ENCODE peak calls at places on chromosomes 3 and 15, in five cellular contexts. One of them, this sample, is unnamed.

GRCh38 chr3:190699784-190700183 is 162.7 kb downstream of the GMNC start:
- DNase-seq in GM12878: no peak
- DNase-seq in HepG2: no peak
- DNase-seq in NT2/D1: no peak
- DNase-seq in H1: no peak
- DNase-seq in this sample: no peak

GRCh38 chr3:112111785-112112402 is 21.2 kb downstream of the GCSAM start:
- DNase-seq in GM12878: no peak
- DNase-seq in HepG2: peak
- DNase-seq in NT2/D1: peak
- DNase-seq in H1: peak
- DNase-seq in this sample: peak

GRCh38 chr3:36381311-36381956 is 1.1 kb downstream of the STAC start:
- DNase-seq in GM12878: no peak
- DNase-seq in HepG2: no peak
- DNase-seq in NT2/D1: no peak
- DNase-seq in H1: no peak
- DNase-seq in this sample: no peak

GRCh38 chr3:72520690-72521308 is 327.4 kb downstream of the SHQ1 start:
- DNase-seq in GM12878: no peak
- DNase-seq in HepG2: peak
- DNase-seq in NT2/D1: no peak
- DNase-seq in H1: no peak
- DNase-seq in this sample: no peak

GRCh38 chr3:191499307-191500125 is 38.6 kb downstream of the PYDC2 start:
- DNase-seq in GM12878: no peak
- DNase-seq in HepG2: no peak
- DNase-seq in NT2/D1: no peak
- DNase-seq in H1: no peak
- DNase-seq in this sample: peak

GRCh38 chr15:40769310-40770146 is at the start of gene C15orf62:
- DNase-seq in GM12878: peak
- DNase-seq in HepG2: no peak
- DNase-seq in NT2/D1: no peak
- DNase-seq in H1: no peak
- DNase-seq in this sample: no peak

GRCh38 chr15:69082041-69082502 is 67.6 kb downstream of the NOX5 start:
- DNase-seq in GM12878: no peak
- DNase-seq in HepG2: no peak
- DNase-seq in NT2/D1: no peak
- DNase-seq in H1: no peak
- DNase-seq in this sample: no peak

GRCh38 chr3:9349321-9350117 is 13.3 kb upstream of the THUMPD3 start:
- DNase-seq in GM12878: no peak
- DNase-seq in HepG2: peak
- DNase-seq in NT2/D1: no peak
- DNase-seq in H1: no peak
- DNase-seq in this sample: no peak

GRCh38 chr3:179956416-179956830 is 80.3 kb downstream of the PEX5L start:
- DNase-seq in GM12878: peak
- DNase-seq in HepG2: no peak
- DNase-seq in NT2/D1: no peak
- DNase-seq in H1: no peak
- DNase-seq in this sample: no peak

GRCh38 chr3:189233225-189233858 is 61.6 kb downstream of the TPRG1 start:
- DNase-seq in GM12878: no peak
- DNase-seq in HepG2: peak
- DNase-seq in NT2/D1: peak
- DNase-seq in H1: peak
- DNase-seq in this sample: peak

GRCh38 chr15:73575636-73576247 is 57.4 kb downstream of the NPTN start:
- DNase-seq in GM12878: no peak
- DNase-seq in HepG2: no peak
- DNase-seq in NT2/D1: no peak
- DNase-seq in H1: no peak
- DNase-seq in this sample: no peak

GRCh38 chr15:70049115-70049514 is 48.6 kb downstream of the TLE3 start:
- DNase-seq in GM12878: no peak
- DNase-seq in HepG2: no peak
- DNase-seq in NT2/D1: no peak
- DNase-seq in H1: no peak
- DNase-seq in this sample: no peak

GRCh38 chr3:101070260-101071121 is 77.3 kb upstream of the ABI3BP start:
- DNase-seq in GM12878: peak
- DNase-seq in HepG2: peak
- DNase-seq in NT2/D1: peak
- DNase-seq in H1: peak
- DNase-seq in this sample: peak

GRCh38 chr15:41966920-41967465 is 5.4 kb downstream of the EHD4 start:
- DNase-seq in GM12878: no peak
- DNase-seq in HepG2: no peak
- DNase-seq in NT2/D1: no peak
- DNase-seq in H1: no peak
- DNase-seq in this sample: no peak

GRCh38 chr3:192830279-192831110 is 87.2 kb downstream of the MB21D2 start:
- DNase-seq in GM12878: no peak
- DNase-seq in HepG2: no peak
- DNase-seq in NT2/D1: no peak
- DNase-seq in H1: no peak
- DNase-seq in this sample: no peak

GRCh38 chr3:39146611-39147373 is 6.6 kb downstream of the CSRNP1 start:
- DNase-seq in GM12878: no peak
- DNase-seq in HepG2: peak
- DNase-seq in NT2/D1: no peak
- DNase-seq in H1: no peak
- DNase-seq in this sample: no peak

GRCh38 chr3:63492464-63492863 is 160.0 kb upstream of the SNTN start:
- DNase-seq in GM12878: no peak
- DNase-seq in HepG2: no peak
- DNase-seq in NT2/D1: no peak
- DNase-seq in H1: no peak
- DNase-seq in this sample: no peak

GRCh38 chr3:39148116-39149058 is 5.0 kb downstream of the CSRNP1 start:
- DNase-seq in GM12878: no peak
- DNase-seq in HepG2: no peak
- DNase-seq in NT2/D1: no peak
- DNase-seq in H1: no peak
- DNase-seq in this sample: no peak

GRCh38 chr15:29676961-29677402 is 145.3 kb downstream of the TJP1 start:
- DNase-seq in GM12878: no peak
- DNase-seq in HepG2: no peak
- DNase-seq in NT2/D1: no peak
- DNase-seq in H1: no peak
- DNase-seq in this sample: no peak

GRCh38 chr15:73921257-73921890 is 4.9 kb upstream of the LOXL1 start:
- DNase-seq in GM12878: no peak
- DNase-seq in HepG2: no peak
- DNase-seq in NT2/D1: no peak
- DNase-seq in H1: no peak
- DNase-seq in this sample: no peak

GRCh38 chr15:41022487-41023090 is 69.3 kb downstream of the CHAC1 start:
- DNase-seq in GM12878: peak
- DNase-seq in HepG2: peak
- DNase-seq in NT2/D1: peak
- DNase-seq in H1: no peak
- DNase-seq in this sample: peak

GRCh38 chr3:81554805-81555204 is 206.6 kb downstream of the GBE1 start:
- DNase-seq in GM12878: no peak
- DNase-seq in HepG2: no peak
- DNase-seq in NT2/D1: no peak
- DNase-seq in H1: no peak
- DNase-seq in this sample: no peak

GRCh38 chr3:125767641-125768040 is 172.3 kb upstream of the OSBPL11 start:
- DNase-seq in GM12878: no peak
- DNase-seq in HepG2: no peak
- DNase-seq in NT2/D1: no peak
- DNase-seq in H1: no peak
- DNase-seq in this sample: no peak

GRCh38 chr3:94004301-94004910 is 24.0 kb downstream of the STX19 start:
- DNase-seq in GM12878: peak
- DNase-seq in HepG2: peak
- DNase-seq in NT2/D1: peak
- DNase-seq in H1: no peak
- DNase-seq in this sample: peak

GRCh38 chr3:149547413-149547812 is 72.9 kb downstream of the TM4SF4 start:
- DNase-seq in GM12878: no peak
- DNase-seq in HepG2: no peak
- DNase-seq in NT2/D1: no peak
- DNase-seq in H1: no peak
- DNase-seq in this sample: no peak

GRCh38 chr3:20930034-20930433 is 744.0 kb upstream of the SGO1 start:
- DNase-seq in GM12878: no peak
- DNase-seq in HepG2: no peak
- DNase-seq in NT2/D1: peak
- DNase-seq in H1: no peak
- DNase-seq in this sample: peak

GRCh38 chr3:156148946-156149348 is 28.6 kb downstream of the KCNAB1 start:
- DNase-seq in GM12878: no peak
- DNase-seq in HepG2: no peak
- DNase-seq in NT2/D1: no peak
- DNase-seq in H1: no peak
- DNase-seq in this sample: no peak

GRCh38 chr3:152961323-152961722 is 126.4 kb downstream of the P2RY1 start:
- DNase-seq in GM12878: peak
- DNase-seq in HepG2: peak
- DNase-seq in NT2/D1: no peak
- DNase-seq in H1: no peak
- DNase-seq in this sample: peak

GRCh38 chr3:31639828-31640227 is 107.1 kb downstream of the STT3B start:
- DNase-seq in GM12878: no peak
- DNase-seq in HepG2: no peak
- DNase-seq in NT2/D1: no peak
- DNase-seq in H1: no peak
- DNase-seq in this sample: no peak

GRCh38 chr3:27653803-27654558 is 68.1 kb downstream of the EOMES start:
- DNase-seq in GM12878: no peak
- DNase-seq in HepG2: no peak
- DNase-seq in NT2/D1: peak
- DNase-seq in H1: no peak
- DNase-seq in this sample: no peak

GRCh38 chr3:57815034-57815433 is 58.9 kb downstream of the SLMAP start:
- DNase-seq in GM12878: no peak
- DNase-seq in HepG2: no peak
- DNase-seq in NT2/D1: no peak
- DNase-seq in H1: no peak
- DNase-seq in this sample: no peak

GRCh38 chr3:99515-99914 is 97.0 kb upstream of the CHL1 start:
- DNase-seq in GM12878: no peak
- DNase-seq in HepG2: no peak
- DNase-seq in NT2/D1: no peak
- DNase-seq in H1: no peak
- DNase-seq in this sample: no peak

GRCh38 chr15:62119224-62119925 is 45.7 kb downstream of the C2CD4B start:
- DNase-seq in GM12878: no peak
- DNase-seq in HepG2: peak
- DNase-seq in NT2/D1: no peak
- DNase-seq in H1: no peak
- DNase-seq in this sample: no peak

GRCh38 chr3:186280737-186281136 is 81.3 kb downstream of the DGKG start:
- DNase-seq in GM12878: no peak
- DNase-seq in HepG2: no peak
- DNase-seq in NT2/D1: no peak
- DNase-seq in H1: no peak
- DNase-seq in this sample: no peak

GRCh38 chr3:186281172-186281571 is 80.9 kb downstream of the DGKG start:
- DNase-seq in GM12878: no peak
- DNase-seq in HepG2: no peak
- DNase-seq in NT2/D1: no peak
- DNase-seq in H1: no peak
- DNase-seq in this sample: no peak

GRCh38 chr3:186275436-186275835 is 86.6 kb downstream of the DGKG start:
- DNase-seq in GM12878: no peak
- DNase-seq in HepG2: no peak
- DNase-seq in NT2/D1: no peak
- DNase-seq in H1: no peak
- DNase-seq in this sample: no peak

GRCh38 chr3:186273586-186273985 is 88.4 kb downstream of the DGKG start:
- DNase-seq in GM12878: no peak
- DNase-seq in HepG2: no peak
- DNase-seq in NT2/D1: no peak
- DNase-seq in H1: no peak
- DNase-seq in this sample: no peak

GRCh38 chr3:186277268-186277909 is 84.6 kb downstream of the DGKG start:
- DNase-seq in GM12878: no peak
- DNase-seq in HepG2: peak
- DNase-seq in NT2/D1: peak
- DNase-seq in H1: no peak
- DNase-seq in this sample: peak
- TF ChIP-seq SUZ12 in GM12878: no peak
- TF ChIP-seq SUZ12 in HepG2: no peak
- TF ChIP-seq SUZ12 in NT2/D1: no peak
- TF ChIP-seq SUZ12 in H1: no peak
- TF ChIP-seq SUZ12 in this sample: no peak

GRCh38 chr15:82122754-82123400 is 77.1 kb upstream of the MEX3B start:
- DNase-seq in GM12878: no peak
- DNase-seq in HepG2: no peak
- DNase-seq in NT2/D1: no peak
- DNase-seq in H1: no peak
- DNase-seq in this sample: no peak
- TF ChIP-seq SUZ12 in GM12878: no peak
- TF ChIP-seq SUZ12 in HepG2: no peak
- TF ChIP-seq SUZ12 in NT2/D1: no peak
- TF ChIP-seq SUZ12 in H1: no peak
- TF ChIP-seq SUZ12 in this sample: no peak

GRCh38 chr3:98514948-98515347 is 7.8 kb downstream of the CLDND1 start:
- DNase-seq in GM12878: no peak
- DNase-seq in HepG2: no peak
- DNase-seq in NT2/D1: no peak
- DNase-seq in H1: no peak
- DNase-seq in this sample: no peak

GRCh38 chr3:98522538-98523281 is at the start of gene CLDND1:
- DNase-seq in GM12878: peak
- DNase-seq in HepG2: peak
- DNase-seq in NT2/D1: peak
- DNase-seq in H1: peak
- DNase-seq in this sample: peak

GRCh38 chr3:98519351-98519750 is 3.4 kb downstream of the CLDND1 start:
- DNase-seq in GM12878: no peak
- DNase-seq in HepG2: no peak
- DNase-seq in NT2/D1: no peak
- DNase-seq in H1: no peak
- DNase-seq in this sample: no peak

GRCh38 chr3:98521897-98522537 is 685 bp downstream of the CLDND1 start:
- DNase-seq in GM12878: no peak
- DNase-seq in HepG2: peak
- DNase-seq in NT2/D1: no peak
- DNase-seq in H1: no peak
- DNase-seq in this sample: peak

GRCh38 chr3:98518816-98519215 is 3.9 kb downstream of the CLDND1 start:
- DNase-seq in GM12878: no peak
- DNase-seq in HepG2: no peak
- DNase-seq in NT2/D1: no peak
- DNase-seq in H1: no peak
- DNase-seq in this sample: no peak
- TF ChIP-seq SUZ12 in GM12878: no peak
- TF ChIP-seq SUZ12 in HepG2: no peak
- TF ChIP-seq SUZ12 in NT2/D1: no peak
- TF ChIP-seq SUZ12 in H1: no peak
- TF ChIP-seq SUZ12 in this sample: no peak

GRCh38 chr15:60400957-60401356 is 3.2 kb upstream of the ANXA2 start:
- DNase-seq in GM12878: no peak
- DNase-seq in HepG2: no peak
- DNase-seq in NT2/D1: no peak
- DNase-seq in H1: no peak
- DNase-seq in this sample: no peak
- TF ChIP-seq SUZ12 in GM12878: no peak
- TF ChIP-seq SUZ12 in HepG2: no peak
- TF ChIP-seq SUZ12 in NT2/D1: no peak
- TF ChIP-seq SUZ12 in H1: no peak
- TF ChIP-seq SUZ12 in this sample: no peak

This sample was measured in HEK293T.